ENCODE peak calls at places on chromosomes 11 and 22, in four cellular contexts. Q is neural crest cell, U is WTC11, B is AG10803. C is an unnamed sample.

GRCh38 chr11:59573216-59573615 is 42.4 kb downstream of the OSBP start:
- DNase-seq in Q (no peak), U (no peak), B (peak; percentile 90), C (no peak)

GRCh38 chr22:42895541-42895981 is 38.5 kb upstream of the ARFGAP3 start:
- DNase-seq in Q (no peak), U (no peak), B (no peak), C (no peak)

GRCh38 chr11:2526808-2527381 is 82.1 kb downstream of the KCNQ1 start:
- DNase-seq in Q (no peak), U (peak; percentile 48), B (no peak), C (peak; percentile 39)

GRCh38 chr11:70135142-70136132 is 57.3 kb downstream of the ANO1 start:
- DNase-seq in Q (no peak), U (no peak), B (peak; percentile 11), C (no peak)

GRCh38 chr22:42644422-42645340 is 4.3 kb upstream of the ATP5MGL start:
- DNase-seq in Q (no peak), U (no peak), B (peak; percentile 63), C (no peak)

GRCh38 chr22:33529424-33530113 is 390.7 kb downstream of the LARGE1 start:
- DNase-seq in Q (no peak), U (no peak), B (peak; percentile 47), C (no peak)

GRCh38 chr11:125343732-125344131 is 152.3 kb downstream of the FEZ1 start:
- DNase-seq in Q (no peak), U (no peak), B (no peak), C (no peak)

GRCh38 chr22:29816128-29816527 is 21.9 kb downstream of the ASCC2 start:
- DNase-seq in Q (no peak), U (no peak), B (peak; percentile 21), C (no peak)

GRCh38 chr11:128496684-128497056 is 90.7 kb downstream of the ETS1 start:
- DNase-seq in Q (no peak), U (no peak), B (no peak), C (no peak)

GRCh38 chr11:108836541-108836940 is 171.7 kb downstream of the DDX10 start:
- DNase-seq in Q (no peak), U (no peak), B (no peak), C (no peak)

GRCh38 chr22:37431811-37432707 is 4.8 kb upstream of the ELFN2 start:
- DNase-seq in Q (no peak), U (no peak), B (peak; percentile 99), C (no peak)

GRCh38 chr11:46593550-46594382 is at the start of gene AMBRA1:
- DNase-seq in Q (peak; percentile 80), U (peak; percentile 90), B (peak; percentile 93), C (peak; percentile 68)

GRCh38 chr22:41478891-41479521 is 10.1 kb downstream of the ACO2 start:
- DNase-seq in Q (no peak), U (no peak), B (peak; percentile 42), C (no peak)

GRCh38 chr22:29336751-29337490 is 21.4 kb upstream of the RASL10A start:
- DNase-seq in Q (no peak), U (no peak), B (no peak), C (no peak)

GRCh38 chr22:31830721-31831070 is 76.9 kb downstream of the DEPDC5 start:
- DNase-seq in Q (no peak), U (no peak), B (no peak), C (no peak)

GRCh38 chr22:39313258-39314001 is 6.0 kb downstream of the RPL3 start:
- DNase-seq in Q (no peak), U (no peak), B (no peak), C (no peak)

DNA sequence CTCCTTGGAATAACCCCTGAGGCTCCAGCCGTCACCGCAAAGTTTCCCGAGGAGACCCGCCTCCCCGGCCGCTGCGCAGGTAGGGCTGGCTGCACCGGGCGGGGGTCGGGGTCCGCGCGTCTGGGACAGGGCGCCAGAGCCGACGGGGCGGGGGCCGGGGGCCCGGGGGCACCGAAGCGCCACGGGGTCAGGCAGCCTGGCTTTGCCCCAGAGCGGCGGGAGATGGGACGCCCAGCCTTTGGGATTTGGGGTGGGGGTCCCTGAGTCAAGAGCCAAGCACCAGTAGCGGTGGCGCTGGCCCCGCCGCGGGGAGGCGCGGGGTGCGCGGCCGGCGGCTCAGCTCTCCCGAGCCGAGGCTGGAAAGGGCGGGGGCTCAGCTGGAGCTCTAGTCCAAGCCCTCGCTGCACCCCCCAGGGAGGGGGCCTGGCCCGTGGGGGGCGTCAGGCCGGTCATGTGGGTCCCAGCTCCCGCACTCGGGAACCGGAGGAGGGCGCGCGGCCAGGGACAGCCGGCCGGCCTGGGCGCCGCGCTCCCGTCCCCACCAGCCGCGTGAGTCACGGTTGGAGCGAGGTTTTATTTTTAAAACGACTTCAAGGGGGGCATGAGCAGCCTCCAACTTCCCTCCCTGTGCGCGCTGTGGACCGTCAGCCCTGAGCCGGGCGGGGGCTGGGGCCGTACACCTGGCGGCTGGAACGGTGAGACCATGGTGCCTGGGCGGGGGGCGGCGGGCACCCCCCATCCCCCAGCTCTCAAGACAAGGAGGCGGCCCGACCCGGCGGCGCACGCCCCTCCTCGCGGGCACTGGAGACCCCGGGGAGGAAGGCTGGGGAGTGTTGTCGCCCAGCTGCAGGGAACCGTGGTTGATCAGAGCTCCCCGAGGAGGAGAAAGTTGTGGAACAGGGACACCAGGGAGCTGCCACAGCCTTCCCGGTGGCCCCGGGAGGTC is 623 bp downstream of the FLRT1 start:
- DNase-seq in Q (no peak), U (no peak), B (peak; percentile 22), C (no peak)
- TF ChIP-seq CTCF in Q (no peak), U (no peak), B (no peak), C (no peak)

GRCh38 chr11:94876645-94877445 is 96.5 kb downstream of the CWC15 start:
- DNase-seq in Q (no peak), U (no peak), B (peak; percentile 93), C (peak; percentile 6)
- TF ChIP-seq CTCF in Q (no peak), U (no peak), B (peak; percentile 51), C (no peak)

DNA sequence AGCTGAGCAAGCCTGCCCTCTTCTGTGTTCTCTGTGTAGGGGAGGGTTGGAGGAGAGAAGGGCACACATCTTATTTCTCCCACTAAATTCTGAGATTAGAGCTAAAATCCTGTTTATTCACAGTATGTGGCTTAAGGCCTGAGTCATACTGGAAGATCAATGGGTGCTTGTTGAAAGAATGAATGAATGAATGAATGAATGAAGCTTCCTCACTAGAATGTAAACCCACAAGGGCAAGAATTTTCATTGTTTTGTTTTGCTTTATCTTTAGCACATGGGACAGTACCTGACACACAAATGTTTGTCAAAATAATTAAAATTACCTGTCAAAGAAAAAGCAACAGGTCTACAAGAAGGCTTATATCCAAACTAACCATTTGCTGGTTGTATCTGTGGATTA is 50.6 kb upstream of the PAK1 start:
- DNase-seq in Q (no peak), U (no peak), B (no peak), C (no peak)
- TF ChIP-seq CTCF in Q (no peak), U (no peak), B (no peak), C (no peak)

GRCh38 chr11:894575-895201 is 15.9 kb downstream of the CHID1 start:
- DNase-seq in Q (no peak), U (peak; percentile 50), B (no peak), C (no peak)

GRCh38 chr11:889686-890475 is 20.7 kb downstream of the CHID1 start:
- DNase-seq in Q (no peak), U (peak; percentile 65), B (no peak), C (no peak)

GRCh38 chr11:890794-891600 is 19.6 kb downstream of the CHID1 start:
- DNase-seq in Q (no peak), U (no peak), B (no peak), C (no peak)

GRCh38 chr11:893008-893654 is 17.5 kb downstream of the CHID1 start:
- DNase-seq in Q (no peak), U (no peak), B (no peak), C (no peak)

DNA sequence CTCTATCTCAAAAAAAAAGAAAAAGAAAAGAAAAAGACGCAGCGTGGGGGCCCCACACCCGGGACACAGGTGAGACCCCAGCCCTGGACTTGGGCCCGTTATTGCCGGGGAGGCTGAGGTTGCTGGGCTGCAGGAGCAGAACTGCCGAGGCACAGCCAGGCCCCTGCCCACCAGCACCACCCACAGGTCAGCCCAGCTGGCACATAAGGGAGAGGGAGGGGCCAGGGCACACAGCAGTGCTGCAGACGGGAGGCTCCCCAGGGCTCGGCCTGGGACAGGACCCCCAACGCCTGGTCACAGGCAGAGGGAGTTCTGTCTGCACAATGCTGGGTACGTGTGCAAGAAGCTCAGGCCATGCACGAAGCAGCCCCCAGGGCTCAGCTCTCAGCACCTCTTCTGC is 18.5 kb downstream of the CHID1 start:
- DNase-seq in Q (no peak), U (peak; percentile 33), B (no peak), C (no peak)
- TF ChIP-seq CTCF in Q (no peak), U (no peak), B (no peak), C (no peak)

GRCh38 chr11:117908959-117909610 is 20.1 kb downstream of the TMPRSS13 start:
- DNase-seq in Q (no peak), U (no peak), B (no peak), C (no peak)

GRCh38 chr11:117911694-117912093 is 17.5 kb downstream of the TMPRSS13 start:
- DNase-seq in Q (no peak), U (no peak), B (no peak), C (no peak)

GRCh38 chr11:117910941-117911630 is 18.1 kb downstream of the TMPRSS13 start:
- DNase-seq in Q (no peak), U (no peak), B (no peak), C (no peak)

GRCh38 chr11:117909611-117910382 is 19.4 kb downstream of the TMPRSS13 start:
- DNase-seq in Q (no peak), U (no peak), B (no peak), C (no peak)

GRCh38 chr11:117910525-117910924 is 18.7 kb downstream of the TMPRSS13 start:
- DNase-seq in Q (no peak), U (no peak), B (no peak), C (no peak)
- TF ChIP-seq CTCF in Q (no peak), U (no peak), B (no peak), C (no peak)

GRCh38 chr11:1053121-1053901 is 16.8 kb upstream of the MUC6 start:
- DNase-seq in Q (no peak), U (peak; percentile 13), B (peak; percentile 5), C (no peak)
- TF ChIP-seq CTCF in Q (no peak), U (no peak), B (no peak), C (no peak)

GRCh38 chr11:16959528-16960100 is 54.6 kb downstream of the PLEKHA7 start:
- DNase-seq in Q (no peak), U (no peak), B (no peak), C (no peak)
- TF ChIP-seq CTCF in Q (no peak), U (no peak), B (no peak), C (no peak)

DNA sequence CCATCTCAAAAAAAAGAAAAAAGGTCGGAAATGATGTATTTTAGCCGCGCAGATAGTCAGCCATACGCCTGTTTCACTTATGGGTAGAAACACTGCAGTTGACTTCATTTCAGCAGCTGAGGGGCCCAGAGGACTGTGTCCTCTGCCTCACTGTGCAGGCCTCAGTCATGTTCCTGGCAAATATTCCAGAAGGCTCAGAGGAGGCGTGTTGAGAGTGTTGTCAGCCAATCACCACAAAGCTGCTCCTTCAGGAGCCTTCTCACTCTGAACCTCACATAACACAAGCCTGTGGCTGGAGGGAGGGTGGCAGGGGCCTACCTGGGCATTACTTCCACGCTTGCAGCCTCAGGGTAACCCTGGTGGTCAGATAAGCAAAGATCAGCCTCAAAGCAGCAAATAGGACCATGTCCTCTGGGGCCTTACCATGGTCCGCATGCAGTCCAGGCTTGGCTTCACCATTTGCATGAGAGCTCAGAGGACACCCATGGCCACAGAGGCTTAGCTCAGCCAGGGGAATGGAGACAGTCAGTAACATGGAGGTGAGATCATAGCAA is 17.3 kb upstream of the TREH start:
- DNase-seq in Q (no peak), U (no peak), B (no peak), C (no peak)
- TF ChIP-seq CTCF in Q (no peak), U (no peak), B (no peak), C (no peak)

C was measured in CD4-positive, alpha-beta T cell.